ENCODE peak calls at places on chromosome 2, in four cellular contexts. J is left ventricle myocardium inferior, A is GM23248, M is neural progenitor cell. C is an unnamed sample.

GRCh38 chr2:186183406-186183805 is 302.7 kb upstream of the ZC3H15 start:
- DNase-seq in A (no peak), M (no peak), J (no peak), C (no peak)

GRCh38 chr2:200442471-200442870 is 67.4 kb downstream of the KCTD18 start:
- DNase-seq in M (no peak), J (no peak), A (peak; percentile 85), C (no peak)

GRCh38 chr2:240785424-240786335 is 34.3 kb downstream of the KIF1A start:
- DNase-seq in A (no peak), M (no peak), J (peak; percentile 9), C (peak; percentile 32)

GRCh38 chr2:180559766-180560165 is 420.6 kb upstream of the UBE2E3 start:
- DNase-seq in A (no peak), J (no peak), M (no peak), C (no peak)

GRCh38 chr2:226580403-226580802 is 219.2 kb downstream of the IRS1 start:
- DNase-seq in A (peak; percentile 7), M (no peak), J (no peak), C (no peak)

GRCh38 chr2:114685102-114685501 is 242.7 kb downstream of the DPP10 start:
- DNase-seq in A (no peak), M (peak; percentile 33), J (no peak), C (no peak)

GRCh38 chr2:30800159-30800558 is 7.1 kb downstream of the CAPN13 start:
- DNase-seq in M (no peak), A (no peak), J (no peak), C (no peak)

GRCh38 chr2:37648316-37649011 is 23.0 kb downstream of the CDC42EP3 start:
- DNase-seq in M (no peak), J (peak; percentile 71), A (peak; percentile 59), C (peak; percentile 85)

GRCh38 chr2:237884681-237885080 is 25.3 kb downstream of the RAMP1 start:
- DNase-seq in J (no peak), A (no peak), M (no peak), C (peak; percentile 42)

GRCh38 chr2:172667926-172668325 is 67.7 kb upstream of the RAPGEF4 start:
- DNase-seq in J (no peak), A (peak; percentile 74), M (no peak), C (no peak)

GRCh38 chr2:96869281-96869823 is 528 bp downstream of the SEMA4C start:
- DNase-seq in A (peak; percentile 79), J (peak; percentile 87), M (peak; percentile 79), C (peak; percentile 92)

GRCh38 chr2:241844066-241844728 is 14.5 kb downstream of the PDCD1 start:
- DNase-seq in M (peak; percentile 79), A (peak; percentile 86), J (peak; percentile 84), C (peak; percentile 97)

GRCh38 chr2:48725696-48726494 is 29.6 kb downstream of the LHCGR start:
- DNase-seq in M (no peak), J (no peak), A (no peak), C (no peak)

GRCh38 chr2:28624798-28625701 is 126.6 kb upstream of the PPP1CB start:
- DNase-seq in J (peak; percentile 61), A (peak; percentile 40), M (peak; percentile 38), C (peak; percentile 87)

GRCh38 chr2:131156452-131157149 is 51.5 kb downstream of the PLEKHB2 start:
- DNase-seq in A (peak; percentile 20), J (no peak), M (no peak), C (no peak)

GRCh38 chr2:99765919-99766318 is 276.1 kb upstream of the REV1 start:
- DNase-seq in J (no peak), A (no peak), M (no peak), C (no peak)

GRCh38 chr2:146037334-146037870 is 1517.5 kb upstream of the ZEB2 start:
- DNase-seq in J (no peak), A (peak; percentile 9), M (no peak), C (no peak)

GRCh38 chr2:84290537-84290936 is 168.5 kb downstream of the SUCLG1 start:
- DNase-seq in A (no peak), M (no peak), J (no peak), C (no peak)

GRCh38 chr2:133530645-133531044 is 37.6 kb downstream of the NCKAP5 start:
- DNase-seq in J (no peak), M (no peak), A (no peak), C (no peak)

GRCh38 chr2:37997629-37998028 is 72.5 kb downstream of the RMDN2 start:
- DNase-seq in J (no peak), M (no peak), A (peak; percentile 41), C (no peak)

GRCh38 chr2:158211516-158211915 is 109.8 kb downstream of the UPP2 start:
- DNase-seq in A (peak; percentile 5), M (no peak), J (no peak), C (no peak)

GRCh38 chr2:95296036-95296435 is 1.1 kb upstream of the KCNIP3 start:
- DNase-seq in M (peak; percentile 30), A (no peak), J (no peak), C (no peak)

GRCh38 chr2:55511508-55512124 is 7.9 kb upstream of the CFAP36 start:
- DNase-seq in J (no peak), A (peak; percentile 65), M (peak; percentile 64), C (no peak)

GRCh38 chr2:127859712-127860085 is 1.7 kb upstream of the POLR2D start:
- DNase-seq in J (peak; percentile 20), A (no peak), M (peak; percentile 87), C (no peak)

GRCh38 chr2:47561906-47562305 is 158.9 kb downstream of the MSH2 start:
- DNase-seq in A (no peak), J (no peak), M (no peak), C (no peak)

GRCh38 chr2:58638256-58638795 is 397.2 kb upstream of the FANCL start:
- DNase-seq in A (peak; percentile 20), J (no peak), M (no peak), C (no peak)

GRCh38 chr2:218259099-218259921 is 1.5 kb upstream of the GPBAR1 start:
- DNase-seq in A (peak; percentile 93), M (no peak), J (peak; percentile 79), C (peak; percentile 81)

GRCh38 chr2:224190871-224191270 is 151.8 kb upstream of the SERPINE2 start:
- DNase-seq in J (no peak), M (no peak), A (peak; percentile 49), C (no peak)

GRCh38 chr2:186129767-186130581 is 356.1 kb upstream of the ZC3H15 start:
- DNase-seq in J (no peak), A (peak; percentile 53), M (no peak), C (no peak)

GRCh38 chr2:237306787-237307170 is 107.2 kb downstream of the COL6A3 start:
- DNase-seq in M (no peak), J (no peak), A (no peak), C (no peak)

GRCh38 chr2:239001794-239002193 is 153.9 kb downstream of the TWIST2 start:
- DNase-seq in M (no peak), J (no peak), A (no peak), C (no peak)

GRCh38 chr2:56185582-56186046 is 1.8 kb downstream of the CCDC85A start:
- DNase-seq in J (peak; percentile 43), A (peak; percentile 64), M (peak; percentile 79), C (peak; percentile 80)

GRCh38 chr2:35783723-35784122 is 571.9 kb upstream of the CRIM1 start:
- DNase-seq in A (no peak), M (no peak), J (no peak), C (no peak)

GRCh38 chr2:200985806-200986205 is 22.3 kb upstream of the ORC2 start:
- DNase-seq in M (no peak), A (peak; percentile 41), J (no peak), C (no peak)

GRCh38 chr2:235716875-235717496 is 223.1 kb downstream of the AGAP1 start:
- DNase-seq in A (no peak), J (no peak), M (no peak), C (no peak)

GRCh38 chr2:163157891-163158511 is 319.4 kb upstream of the KCNH7 start:
- DNase-seq in A (peak; percentile 72), M (no peak), J (no peak), C (no peak)

GRCh38 chr2:212646698-212647097 is 108.1 kb upstream of the ERBB4 start:
- DNase-seq in M (no peak), J (no peak), A (peak; percentile 92), C (no peak)

GRCh38 chr2:65465857-65466256 is 33.5 kb upstream of the SPRED2 start:
- DNase-seq in M (no peak), A (no peak), J (peak; percentile 37), C (no peak)

DNA sequence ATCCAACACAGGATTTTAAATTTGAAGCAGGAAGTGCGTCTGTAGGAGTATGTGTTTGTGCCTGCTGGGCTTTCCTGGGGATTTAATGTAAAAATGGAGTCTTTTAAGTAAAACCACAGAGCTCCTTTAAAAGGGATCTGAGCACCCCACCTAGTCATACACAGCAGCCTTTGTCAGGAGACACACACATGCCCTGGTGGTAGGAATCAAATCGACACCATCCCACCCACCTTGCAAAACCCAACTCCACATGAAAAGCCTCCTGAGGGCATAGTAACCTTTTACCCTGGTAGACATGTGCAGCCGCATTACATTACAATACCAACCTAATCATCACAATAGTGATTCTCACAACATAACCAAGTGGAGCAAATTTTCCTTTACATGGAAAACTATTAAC is 29.0 kb downstream of the UXS1 start:
- DNase-seq in A (no peak), J (no peak), M (peak; percentile 65), C (no peak)
- H3K4me1 ChIP-seq in A (no peaks in the 10 kb centered on the region), J (peaks cover 15% of the 10 kb centered on the region), M (peaks cover 37% of the 10 kb centered on the region), C (no peaks in the 10 kb centered on the region)

DNA sequence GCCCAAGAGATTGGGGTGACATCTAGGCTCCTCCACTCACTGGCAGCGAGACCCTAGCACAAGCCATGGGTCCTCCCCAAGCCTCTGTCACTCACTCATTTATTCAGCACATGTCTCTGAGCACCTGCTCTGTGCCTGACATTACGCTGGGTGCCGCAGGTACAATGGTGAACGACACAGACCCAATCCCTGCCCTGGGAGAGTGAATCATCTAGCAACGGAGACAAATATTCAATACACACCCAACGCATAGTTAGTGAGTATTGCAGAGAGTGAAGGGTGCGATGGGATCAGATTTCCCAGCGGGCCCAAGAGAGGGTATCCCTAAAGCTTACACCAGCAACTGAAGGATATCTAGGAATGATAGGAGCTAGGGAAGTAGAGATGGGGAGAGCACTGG is 45.5 kb downstream of the ZFP36L2 start:
- DNase-seq in M (no peak), A (no peak), J (no peak), C (no peak)
- H3K4me1 ChIP-seq in M (peaks cover 24% of the 10 kb centered on the region), A (peaks cover 23% of the 10 kb centered on the region), J (peaks cover 18% of the 10 kb centered on the region), C (no peaks in the 10 kb centered on the region)

GRCh38 chr2:16021611-16022363 is 81.4 kb downstream of the MYCN start:
- DNase-seq in A (no peak), J (no peak), M (no peak), C (no peak)
- H3K4me1 ChIP-seq in A (no peaks in the 10 kb centered on the region), J (no peaks in the 10 kb centered on the region), M (peaks cover 31% of the 10 kb centered on the region), C (no peaks in the 10 kb centered on the region)

DNA sequence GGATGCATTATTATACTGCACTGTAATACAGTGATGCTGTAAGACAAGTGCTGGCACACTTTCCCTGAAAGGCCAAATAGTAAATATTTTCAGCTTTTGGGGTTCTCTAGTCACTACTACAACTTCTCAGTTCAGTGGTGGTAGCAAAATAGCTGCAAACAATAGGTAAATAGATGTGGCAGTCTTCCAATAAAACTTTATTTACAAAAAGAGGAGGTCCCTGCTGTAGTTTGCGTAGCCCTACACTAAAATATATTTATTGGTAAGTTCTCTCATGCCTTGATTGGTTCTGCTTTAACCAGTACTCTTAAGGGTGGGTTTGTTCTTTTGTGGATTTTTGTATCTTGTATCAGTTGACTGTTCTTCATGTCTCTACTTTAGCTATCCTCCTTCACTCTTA is 7.8 kb downstream of the GLS start:
- DNase-seq in J (no peak), M (no peak), A (no peak), C (no peak)
- H3K4me1 ChIP-seq in J (peaks cover 93% of the 10 kb centered on the region), M (peaks cover 10% of the 10 kb centered on the region), A (peaks cover 91% of the 10 kb centered on the region), C (no peaks in the 10 kb centered on the region)

C was measured in aorta.